ENCODE peak calls at places on chromosome 11, in four cellular contexts. One of them, this sample, is unnamed.

GRCh38 chr11:73963861-73964260 is 13.0 kb downstream of the DNAJB13 start:
- DNase-seq in thoracic aorta: no peak
- DNase-seq in left ventricle myocardium inferior: no peak
- DNase-seq in osteocyte: no peak
- DNase-seq in this sample: no peak

GRCh38 chr11:2462986-2463765 is 18.4 kb downstream of the KCNQ1 start:
- DNase-seq in left ventricle myocardium inferior: peak
- DNase-seq in thoracic aorta: no peak
- DNase-seq in osteocyte: peak
- DNase-seq in this sample: no peak

GRCh38 chr11:65436412-65437032 is 13.9 kb downstream of the NEAT1 start:
- DNase-seq in left ventricle myocardium inferior: no peak
- DNase-seq in osteocyte: peak
- DNase-seq in thoracic aorta: no peak
- DNase-seq in this sample: no peak

GRCh38 chr11:130001491-130002351 is 914 bp downstream of the PRDM10 start:
- DNase-seq in thoracic aorta: no peak
- DNase-seq in left ventricle myocardium inferior: peak
- DNase-seq in osteocyte: no peak
- DNase-seq in this sample: no peak

GRCh38 chr11:115500547-115501503 is 3.4 kb downstream of the CADM1 start:
- DNase-seq in thoracic aorta: no peak
- DNase-seq in left ventricle myocardium inferior: no peak
- DNase-seq in osteocyte: no peak
- DNase-seq in this sample: no peak

GRCh38 chr11:24181395-24182047 is 315.3 kb upstream of the LUZP2 start:
- DNase-seq in osteocyte: no peak
- DNase-seq in thoracic aorta: no peak
- DNase-seq in left ventricle myocardium inferior: no peak
- DNase-seq in this sample: no peak

GRCh38 chr11:33059331-33060007 is 20.1 kb downstream of the TCP11L1 start:
- DNase-seq in osteocyte: no peak
- DNase-seq in left ventricle myocardium inferior: no peak
- DNase-seq in thoracic aorta: no peak
- DNase-seq in this sample: no peak

GRCh38 chr11:120259241-120259640 is 19.3 kb downstream of the POU2F3 start:
- DNase-seq in left ventricle myocardium inferior: no peak
- DNase-seq in thoracic aorta: no peak
- DNase-seq in osteocyte: no peak
- DNase-seq in this sample: no peak

GRCh38 chr11:66050581-66051231 is 1.5 kb upstream of the SF3B2 start:
- DNase-seq in osteocyte: no peak
- DNase-seq in left ventricle myocardium inferior: no peak
- DNase-seq in thoracic aorta: no peak
- DNase-seq in this sample: no peak

GRCh38 chr11:76910620-76911414 is 50.1 kb downstream of the ACER3 start:
- DNase-seq in thoracic aorta: no peak
- DNase-seq in left ventricle myocardium inferior: peak
- DNase-seq in osteocyte: no peak
- DNase-seq in this sample: no peak

GRCh38 chr11:58658553-58659080 is 36.2 kb downstream of the CNTF start:
- DNase-seq in thoracic aorta: no peak
- DNase-seq in osteocyte: no peak
- DNase-seq in left ventricle myocardium inferior: no peak
- DNase-seq in this sample: no peak

GRCh38 chr11:124474779-124475178 is 29.3 kb upstream of the OR8B8 start:
- DNase-seq in left ventricle myocardium inferior: no peak
- DNase-seq in osteocyte: no peak
- DNase-seq in thoracic aorta: no peak
- DNase-seq in this sample: no peak

GRCh38 chr11:9020881-9021280 is 17.1 kb upstream of the NRIP3 start:
- DNase-seq in osteocyte: no peak
- DNase-seq in left ventricle myocardium inferior: no peak
- DNase-seq in thoracic aorta: no peak
- DNase-seq in this sample: no peak

GRCh38 chr11:59204736-59205135 is 8.0 kb downstream of the MPEG1 start:
- DNase-seq in left ventricle myocardium inferior: no peak
- DNase-seq in thoracic aorta: no peak
- DNase-seq in osteocyte: no peak
- DNase-seq in this sample: no peak

GRCh38 chr11:74171630-74172465 is 759 bp downstream of the PPME1 start:
- DNase-seq in osteocyte: no peak
- DNase-seq in left ventricle myocardium inferior: no peak
- DNase-seq in thoracic aorta: no peak
- DNase-seq in this sample: no peak

GRCh38 chr11:68120212-68121066 is 749 bp downstream of the CHKA start:
- DNase-seq in osteocyte: no peak
- DNase-seq in thoracic aorta: no peak
- DNase-seq in left ventricle myocardium inferior: peak
- DNase-seq in this sample: no peak

GRCh38 chr11:18723991-18724390 is 2.0 kb downstream of the IGSF22 start:
- DNase-seq in thoracic aorta: no peak
- DNase-seq in osteocyte: no peak
- DNase-seq in left ventricle myocardium inferior: no peak
- DNase-seq in this sample: no peak

GRCh38 chr11:104705475-104706195 is 192.6 kb downstream of the CASP12 start:
- DNase-seq in left ventricle myocardium inferior: peak
- DNase-seq in thoracic aorta: no peak
- DNase-seq in osteocyte: no peak
- DNase-seq in this sample: no peak

GRCh38 chr11:128157423-128158298 is 429.7 kb downstream of the ETS1 start:
- DNase-seq in thoracic aorta: no peak
- DNase-seq in osteocyte: no peak
- DNase-seq in left ventricle myocardium inferior: no peak
- DNase-seq in this sample: no peak

GRCh38 chr11:5938603-5938965 is 3.5 kb upstream of the OR56A3 start:
- DNase-seq in thoracic aorta: no peak
- DNase-seq in left ventricle myocardium inferior: no peak
- DNase-seq in osteocyte: peak
- DNase-seq in this sample: no peak

GRCh38 chr11:76798202-76798581 is 15.0 kb downstream of the TSKU start:
- DNase-seq in thoracic aorta: no peak
- DNase-seq in left ventricle myocardium inferior: no peak
- DNase-seq in osteocyte: peak
- DNase-seq in this sample: peak

GRCh38 chr11:115959098-115959497 is 454.9 kb upstream of the CADM1 start:
- DNase-seq in osteocyte: no peak
- DNase-seq in thoracic aorta: no peak
- DNase-seq in left ventricle myocardium inferior: no peak
- DNase-seq in this sample: no peak

GRCh38 chr11:96299155-96299883 is 43.7 kb downstream of the MAML2 start:
- DNase-seq in left ventricle myocardium inferior: no peak
- DNase-seq in thoracic aorta: no peak
- DNase-seq in osteocyte: no peak
- DNase-seq in this sample: no peak

GRCh38 chr11:116931206-116931953 is 94.0 kb upstream of the APOA1 start:
- DNase-seq in osteocyte: no peak
- DNase-seq in thoracic aorta: no peak
- DNase-seq in left ventricle myocardium inferior: no peak
- DNase-seq in this sample: no peak

GRCh38 chr11:32333335-32333991 is 101.9 kb downstream of the WT1 start:
- DNase-seq in osteocyte: no peak
- DNase-seq in left ventricle myocardium inferior: peak
- DNase-seq in thoracic aorta: no peak
- DNase-seq in this sample: no peak

GRCh38 chr11:14249121-14249963 is 109.6 kb downstream of the RRAS2 start:
- DNase-seq in thoracic aorta: no peak
- DNase-seq in osteocyte: no peak
- DNase-seq in left ventricle myocardium inferior: peak
- DNase-seq in this sample: no peak

GRCh38 chr11:69889400-69890372 is 70.5 kb upstream of the FGF3 start:
- DNase-seq in left ventricle myocardium inferior: no peak
- DNase-seq in thoracic aorta: no peak
- DNase-seq in osteocyte: no peak
- DNase-seq in this sample: no peak

GRCh38 chr11:121801796-121802195 is 314.2 kb downstream of the BLID start:
- DNase-seq in thoracic aorta: no peak
- DNase-seq in left ventricle myocardium inferior: no peak
- DNase-seq in osteocyte: no peak
- DNase-seq in this sample: no peak

GRCh38 chr11:27497284-27497866 is 9.2 kb downstream of the LIN7C start:
- DNase-seq in left ventricle myocardium inferior: no peak
- DNase-seq in osteocyte: no peak
- DNase-seq in thoracic aorta: no peak
- DNase-seq in this sample: no peak
- TF ChIP-seq CTCF in left ventricle myocardium inferior: peak
- TF ChIP-seq CTCF in osteocyte: peak
- TF ChIP-seq CTCF in thoracic aorta: peak
- TF ChIP-seq CTCF in this sample: peak

GRCh38 chr11:34652191-34652958 is 31.5 kb downstream of the EHF start:
- DNase-seq in left ventricle myocardium inferior: no peak
- DNase-seq in thoracic aorta: no peak
- DNase-seq in osteocyte: no peak
- DNase-seq in this sample: no peak

GRCh38 chr11:34654491-34655334 is 33.8 kb downstream of the EHF start:
- DNase-seq in osteocyte: no peak
- DNase-seq in left ventricle myocardium inferior: peak
- DNase-seq in thoracic aorta: no peak
- DNase-seq in this sample: no peak

GRCh38 chr11:34655335-34656008 is 34.6 kb downstream of the EHF start:
- DNase-seq in osteocyte: no peak
- DNase-seq in thoracic aorta: no peak
- DNase-seq in left ventricle myocardium inferior: no peak
- DNase-seq in this sample: no peak

GRCh38 chr11:34653031-34653430 is 32.1 kb downstream of the EHF start:
- DNase-seq in left ventricle myocardium inferior: no peak
- DNase-seq in thoracic aorta: no peak
- DNase-seq in osteocyte: no peak
- DNase-seq in this sample: no peak

GRCh38 chr11:34653851-34654490 is 33.1 kb downstream of the EHF start:
- DNase-seq in osteocyte: no peak
- DNase-seq in left ventricle myocardium inferior: no peak
- DNase-seq in thoracic aorta: no peak
- DNase-seq in this sample: no peak
- TF ChIP-seq CTCF in osteocyte: no peak
- TF ChIP-seq CTCF in left ventricle myocardium inferior: peak
- TF ChIP-seq CTCF in thoracic aorta: no peak
- TF ChIP-seq CTCF in this sample: no peak

DNA sequence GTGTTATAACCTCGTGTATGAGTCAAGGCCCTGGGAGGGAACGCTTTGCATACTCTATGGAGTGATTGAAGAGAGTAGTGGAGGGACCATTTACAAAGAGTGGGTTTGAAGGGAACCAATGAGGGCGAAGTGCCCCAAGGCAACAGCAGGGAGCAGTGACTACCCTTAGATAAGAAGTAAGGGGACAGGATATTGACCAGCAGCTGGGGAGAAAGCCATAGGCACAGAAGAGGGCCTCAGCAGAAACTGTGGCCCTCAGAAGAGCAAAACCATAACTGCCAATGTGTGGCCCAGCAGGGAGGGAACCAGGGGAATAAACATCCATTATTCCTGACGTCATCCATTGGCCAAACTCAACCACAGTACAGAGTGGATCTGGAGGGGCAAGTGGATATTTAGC is 24.7 kb downstream of the PARVA start:
- DNase-seq in thoracic aorta: no peak
- DNase-seq in osteocyte: no peak
- DNase-seq in left ventricle myocardium inferior: no peak
- DNase-seq in this sample: no peak
- TF ChIP-seq CTCF in thoracic aorta: no peak
- TF ChIP-seq CTCF in osteocyte: no peak
- TF ChIP-seq CTCF in left ventricle myocardium inferior: no peak
- TF ChIP-seq CTCF in this sample: no peak

GRCh38 chr11:26777276-26777939 is 55.5 kb upstream of the SLC5A12 start:
- DNase-seq in left ventricle myocardium inferior: no peak
- DNase-seq in thoracic aorta: no peak
- DNase-seq in osteocyte: no peak
- DNase-seq in this sample: no peak
- TF ChIP-seq CTCF in left ventricle myocardium inferior: no peak
- TF ChIP-seq CTCF in thoracic aorta: no peak
- TF ChIP-seq CTCF in osteocyte: no peak
- TF ChIP-seq CTCF in this sample: no peak

DNA sequence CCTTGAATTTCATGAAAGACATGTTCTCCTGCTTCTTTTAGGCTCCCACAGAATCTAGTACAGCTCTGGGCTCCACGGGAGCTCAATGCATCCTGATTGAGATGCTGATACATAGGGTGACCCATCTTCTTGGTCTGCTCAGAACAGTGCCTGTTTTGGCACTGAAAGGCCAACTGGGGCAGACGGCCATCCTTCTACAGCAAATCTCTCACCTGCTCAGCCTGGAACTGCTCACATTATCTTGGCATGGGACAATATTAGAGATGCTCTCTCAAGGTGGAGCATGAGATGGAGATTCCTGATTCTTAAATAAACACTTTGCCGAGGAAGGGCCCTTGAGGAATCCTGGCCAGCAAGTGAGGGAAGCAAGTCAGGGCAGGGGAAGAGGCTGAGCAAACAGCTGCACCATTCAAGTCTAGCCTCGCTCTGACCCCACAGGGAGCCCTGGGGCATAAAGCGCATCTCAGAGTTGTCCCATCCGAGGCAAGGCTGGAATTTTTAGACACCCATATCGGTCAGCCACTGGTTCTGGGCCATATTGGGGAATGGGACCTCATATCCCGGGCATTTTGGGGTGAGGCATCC is 58.4 kb upstream of the CSNK2A3 start:
- DNase-seq in thoracic aorta: no peak
- DNase-seq in left ventricle myocardium inferior: no peak
- DNase-seq in osteocyte: no peak
- DNase-seq in this sample: no peak
- TF ChIP-seq CTCF in thoracic aorta: no peak
- TF ChIP-seq CTCF in left ventricle myocardium inferior: no peak
- TF ChIP-seq CTCF in osteocyte: no peak
- TF ChIP-seq CTCF in this sample: no peak

This sample was measured in type B pancreatic cell.